ENCODE peak calls at places on chromosomes 6 and 20, in four cellular contexts. One of them, this sample, is unnamed.
A peak's percentile ranks its signal among the peaks of the same experiment; 100 is the strongest.

GRCh38 chr6:149440735-149441662 is 40.9 kb downstream of the SUMO4 start:
- DNase-seq in PC-3: peak; percentile 29
- DNase-seq in colonic mucosa: no peak
- DNase-seq in right cardiac atrium: no peak
- DNase-seq in this sample: no peak

GRCh38 chr20:3751664-3752385 is 15.7 kb downstream of the ADISSP start:
- DNase-seq in PC-3: no peak
- DNase-seq in colonic mucosa: peak; percentile 67
- DNase-seq in right cardiac atrium: peak; percentile 94
- DNase-seq in this sample: peak; percentile 53

GRCh38 chr20:59455392-59456341 is 148.7 kb upstream of the PHACTR3 start:
- DNase-seq in PC-3: peak; percentile 48
- DNase-seq in colonic mucosa: peak; percentile 23
- DNase-seq in right cardiac atrium: no peak
- DNase-seq in this sample: peak; percentile 60

GRCh38 chr6:24919404-24919892 is 16.3 kb downstream of the RIPOR2 start:
- DNase-seq in PC-3: no peak
- DNase-seq in colonic mucosa: no peak
- DNase-seq in right cardiac atrium: no peak
- DNase-seq in this sample: no peak

GRCh38 chr6:80528115-80528514 is 421.6 kb downstream of the BCKDHB start:
- DNase-seq in PC-3: no peak
- DNase-seq in colonic mucosa: no peak
- DNase-seq in right cardiac atrium: no peak
- DNase-seq in this sample: no peak

GRCh38 chr6:81896561-81896960 is 144.1 kb upstream of the TENT5A start:
- DNase-seq in PC-3: no peak
- DNase-seq in colonic mucosa: no peak
- DNase-seq in right cardiac atrium: no peak
- DNase-seq in this sample: no peak

GRCh38 chr6:155455766-155456165 is at the start of gene NOX3:
- DNase-seq in PC-3: peak; percentile 12
- DNase-seq in colonic mucosa: no peak
- DNase-seq in right cardiac atrium: no peak
- DNase-seq in this sample: no peak

GRCh38 chr6:148711833-148712653 is 34.8 kb upstream of the UST start:
- DNase-seq in PC-3: no peak
- DNase-seq in colonic mucosa: no peak
- DNase-seq in right cardiac atrium: no peak
- DNase-seq in this sample: no peak

GRCh38 chr6:37242429-37243052 is 15.0 kb upstream of the TBC1D22B start:
- DNase-seq in PC-3: peak; percentile 93
- DNase-seq in colonic mucosa: peak; percentile 31
- DNase-seq in right cardiac atrium: no peak
- DNase-seq in this sample: peak; percentile 32

GRCh38 chr6:129621252-129621651 is 88.7 kb downstream of the ARHGAP18 start:
- DNase-seq in PC-3: peak; percentile 51
- DNase-seq in colonic mucosa: no peak
- DNase-seq in right cardiac atrium: no peak
- DNase-seq in this sample: no peak

GRCh38 chr6:149160943-149161342 is 156.6 kb upstream of the TAB2 start:
- DNase-seq in PC-3: peak; percentile 10
- DNase-seq in colonic mucosa: no peak
- DNase-seq in right cardiac atrium: no peak
- DNase-seq in this sample: no peak

GRCh38 chr6:76264466-76264865 is 192.0 kb upstream of the IMPG1 start:
- DNase-seq in PC-3: peak; percentile 28
- DNase-seq in colonic mucosa: no peak
- DNase-seq in right cardiac atrium: no peak
- DNase-seq in this sample: no peak

GRCh38 chr20:38583306-38583705 is 2.3 kb downstream of the ADIG start:
- DNase-seq in PC-3: no peak
- DNase-seq in colonic mucosa: no peak
- DNase-seq in right cardiac atrium: no peak
- DNase-seq in this sample: no peak

GRCh38 chr6:6686748-6687601 is 98.5 kb downstream of the LY86 start:
- DNase-seq in PC-3: peak; percentile 99
- DNase-seq in colonic mucosa: peak; percentile 99
- DNase-seq in right cardiac atrium: peak; percentile 97
- DNase-seq in this sample: peak; percentile 85

GRCh38 chr20:23235173-23236027 is 115.2 kb upstream of the NXT1 start:
- DNase-seq in PC-3: peak; percentile 61
- DNase-seq in colonic mucosa: peak; percentile 61
- DNase-seq in right cardiac atrium: peak; percentile 88
- DNase-seq in this sample: peak; percentile 63

GRCh38 chr6:56849876-56850275 is 105.0 kb upstream of the BEND6 start:
- DNase-seq in PC-3: no peak
- DNase-seq in colonic mucosa: no peak
- DNase-seq in right cardiac atrium: no peak
- DNase-seq in this sample: no peak

GRCh38 chr6:29626948-29627761 is 5.8 kb downstream of the GABBR1 start:
- DNase-seq in PC-3: no peak
- DNase-seq in colonic mucosa: no peak
- DNase-seq in right cardiac atrium: no peak
- DNase-seq in this sample: no peak

GRCh38 chr6:66555082-66555481 is 848.1 kb upstream of the EYS start:
- DNase-seq in PC-3: no peak
- DNase-seq in colonic mucosa: no peak
- DNase-seq in right cardiac atrium: no peak
- DNase-seq in this sample: no peak

GRCh38 chr6:102766946-102767345 is 1373.4 kb downstream of the GRIK2 start:
- DNase-seq in PC-3: peak; percentile 69
- DNase-seq in colonic mucosa: no peak
- DNase-seq in right cardiac atrium: no peak
- DNase-seq in this sample: no peak

GRCh38 chr6:32668226-32668747 is 1.8 kb upstream of the HLA-DQB1 start:
- DNase-seq in PC-3: peak; percentile 74
- DNase-seq in colonic mucosa: peak; percentile 45
- DNase-seq in right cardiac atrium: peak; percentile 54
- DNase-seq in this sample: peak; percentile 27

GRCh38 chr6:133724726-133725125 is 164.2 kb upstream of the TCF21 start:
- DNase-seq in PC-3: peak; percentile 41
- DNase-seq in colonic mucosa: no peak
- DNase-seq in right cardiac atrium: no peak
- DNase-seq in this sample: no peak

GRCh38 chr6:163750436-163751031 is 336.0 kb downstream of the QKI start:
- DNase-seq in PC-3: no peak
- DNase-seq in colonic mucosa: no peak
- DNase-seq in right cardiac atrium: peak; percentile 63
- DNase-seq in this sample: no peak

DNA sequence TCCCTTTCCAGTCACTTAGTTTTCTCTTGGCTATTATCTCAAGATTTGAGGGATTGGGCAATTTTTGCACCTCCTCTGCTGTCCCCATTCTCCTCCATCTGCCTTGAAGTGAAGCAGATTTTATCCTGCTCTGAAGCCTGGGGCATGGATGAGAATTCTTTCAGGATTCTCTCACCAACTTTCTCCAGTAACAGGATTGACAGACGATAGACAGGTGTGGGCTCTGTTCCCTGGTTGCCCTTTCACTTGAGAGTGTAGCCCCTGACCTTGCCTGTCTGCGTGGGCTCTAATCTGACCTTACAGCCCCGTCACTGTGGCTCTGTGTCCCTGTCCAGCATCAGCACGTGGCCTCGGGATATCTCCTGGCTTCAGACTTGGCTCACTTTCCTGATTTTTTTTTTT is 27.1 kb downstream of the CDYL start:
- DNase-seq in PC-3: no peak
- DNase-seq in colonic mucosa: no peak
- DNase-seq in right cardiac atrium: no peak
- DNase-seq in this sample: no peak
- H3K9me3 ChIP-seq in PC-3: no peaks in the 10 kb centered on the region
- H3K9me3 ChIP-seq in colonic mucosa: no peaks in the 10 kb centered on the region
- H3K9me3 ChIP-seq in right cardiac atrium: peaks cover 2% of the 10 kb centered on the region
- H3K9me3 ChIP-seq in this sample: peaks cover 13% of the 10 kb centered on the region

GRCh38 chr6:31020057-31020456 is 9.8 kb downstream of the MUC22 start:
- DNase-seq in PC-3: no peak
- DNase-seq in colonic mucosa: no peak
- DNase-seq in right cardiac atrium: no peak
- DNase-seq in this sample: no peak
- H3K4me3 ChIP-seq in PC-3: no peak overlapping the region
- H3K4me3 ChIP-seq in colonic mucosa: no peak overlapping the region
- H3K4me3 ChIP-seq in right cardiac atrium: no peak overlapping the region
- H3K4me3 ChIP-seq in this sample: no peak overlapping the region

GRCh38 chr6:158649289-158650143 is at the start of gene SYTL3:
- DNase-seq in PC-3: no peak
- DNase-seq in colonic mucosa: peak; percentile 55
- DNase-seq in right cardiac atrium: no peak
- DNase-seq in this sample: peak; percentile 66
- H3K4me1 ChIP-seq in PC-3: peaks cover 35% of the 10 kb centered on the region
- H3K4me1 ChIP-seq in colonic mucosa: peaks cover 4% of the 10 kb centered on the region
- H3K4me1 ChIP-seq in right cardiac atrium: peaks cover 4% of the 10 kb centered on the region
- H3K4me1 ChIP-seq in this sample: peaks cover 15% of the 10 kb centered on the region

GRCh38 chr6:167505782-167506181 is 180.9 kb downstream of the TTLL2 start:
- DNase-seq in PC-3: no peak
- DNase-seq in colonic mucosa: no peak
- DNase-seq in right cardiac atrium: no peak
- DNase-seq in this sample: no peak
- H3K9me3 ChIP-seq in PC-3: no peaks in the 10 kb centered on the region
- H3K9me3 ChIP-seq in colonic mucosa: no peaks in the 10 kb centered on the region
- H3K9me3 ChIP-seq in right cardiac atrium: no peaks in the 10 kb centered on the region
- H3K9me3 ChIP-seq in this sample: no peaks in the 10 kb centered on the region

DNA sequence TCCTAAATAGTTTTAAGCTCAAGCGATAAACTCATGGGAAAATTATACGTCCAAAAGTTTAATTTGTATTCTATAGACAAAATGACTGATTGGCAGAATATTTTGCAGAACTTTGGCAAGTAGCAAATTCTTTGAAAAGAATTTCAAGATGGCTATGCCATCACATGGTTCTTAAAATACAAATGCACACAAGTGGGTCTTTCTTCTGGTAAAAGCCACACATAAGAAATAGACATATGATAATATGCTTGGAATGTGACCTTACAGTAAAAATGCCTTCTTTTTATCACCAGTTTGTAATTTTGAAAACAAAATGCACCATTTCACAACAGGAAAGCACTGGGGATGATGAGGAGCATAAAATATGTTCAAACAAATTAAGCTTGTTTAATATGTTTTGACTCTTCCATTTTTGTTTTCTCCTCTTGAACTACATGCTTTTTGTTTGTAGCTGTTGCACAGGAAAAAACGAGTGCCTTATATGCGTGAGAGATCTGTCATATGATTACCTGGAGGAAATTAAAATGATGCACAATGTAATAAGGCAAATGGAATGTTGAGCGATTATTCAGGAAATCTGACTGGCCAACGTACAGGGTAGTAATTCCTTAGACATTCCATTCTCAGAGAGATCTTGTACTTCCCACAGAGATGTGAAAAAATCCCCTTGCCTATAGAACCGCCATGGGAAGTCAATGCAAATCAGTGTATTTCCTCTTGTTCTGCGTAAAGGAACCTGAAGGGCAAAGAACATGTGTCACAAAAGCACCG is 911.7 kb downstream of the TFAP2A start:
- DNase-seq in PC-3: peak; percentile 96
- DNase-seq in colonic mucosa: no peak
- DNase-seq in right cardiac atrium: no peak
- DNase-seq in this sample: no peak
- H3K4me3 ChIP-seq in PC-3: no peak overlapping the region
- H3K4me3 ChIP-seq in colonic mucosa: no peak overlapping the region
- H3K4me3 ChIP-seq in right cardiac atrium: no peak overlapping the region
- H3K4me3 ChIP-seq in this sample: no peak overlapping the region

DNA sequence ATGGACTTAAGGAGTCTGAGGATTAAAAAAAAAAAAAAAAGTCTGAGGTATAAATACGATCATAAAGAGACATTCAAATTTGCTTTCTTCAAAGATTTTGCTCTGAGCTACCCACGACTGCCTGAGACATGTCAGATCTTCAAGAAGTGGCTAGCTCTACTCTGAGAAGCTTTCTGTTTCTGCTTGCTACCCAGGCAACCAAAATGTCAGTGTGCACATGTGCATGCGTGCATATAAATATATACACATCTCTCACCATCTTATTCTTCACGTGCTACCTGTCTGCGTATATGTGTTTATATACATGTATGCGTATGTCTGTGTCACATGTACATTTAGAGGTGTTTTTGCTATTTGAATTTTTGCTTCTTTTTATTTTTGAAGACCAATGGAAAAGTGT is 299.6 kb upstream of the STXBP5 start:
- DNase-seq in PC-3: no peak
- DNase-seq in colonic mucosa: no peak
- DNase-seq in right cardiac atrium: no peak
- DNase-seq in this sample: no peak
- H3K4me1 ChIP-seq in PC-3: peaks cover 22% of the 10 kb centered on the region
- H3K4me1 ChIP-seq in colonic mucosa: no peaks in the 10 kb centered on the region
- H3K4me1 ChIP-seq in right cardiac atrium: peaks cover 4% of the 10 kb centered on the region
- H3K4me1 ChIP-seq in this sample: no peaks in the 10 kb centered on the region

DNA sequence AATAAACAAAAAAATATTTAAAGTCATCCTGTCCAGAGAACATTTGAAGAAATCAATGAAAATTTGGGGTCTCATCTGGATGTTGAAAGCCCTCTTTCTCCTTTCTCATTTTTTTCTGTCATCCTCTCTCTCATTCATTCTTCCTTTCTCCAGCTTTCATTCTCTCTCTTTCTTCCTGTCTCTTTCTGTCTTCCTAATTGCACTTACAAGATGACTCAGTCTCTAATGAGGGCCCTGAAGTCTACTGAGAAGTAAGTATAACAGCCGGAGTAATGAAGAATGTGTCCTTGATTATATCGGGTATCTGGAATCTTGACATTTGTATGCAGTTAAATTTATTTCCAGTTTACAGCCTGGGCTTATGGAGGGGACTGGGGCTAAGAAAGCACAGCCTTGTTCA is 232.2 kb upstream of the SULF2 start:
- DNase-seq in PC-3: no peak
- DNase-seq in colonic mucosa: no peak
- DNase-seq in right cardiac atrium: no peak
- DNase-seq in this sample: no peak
- H3K9me3 ChIP-seq in PC-3: no peaks in the 10 kb centered on the region
- H3K9me3 ChIP-seq in colonic mucosa: no peaks in the 10 kb centered on the region
- H3K9me3 ChIP-seq in right cardiac atrium: peaks cover 1% of the 10 kb centered on the region
- H3K9me3 ChIP-seq in this sample: peaks cover 1% of the 10 kb centered on the region

GRCh38 chr20:63518946-63519764 is 1.4 kb upstream of the PPDPF start:
- DNase-seq in PC-3: no peak
- DNase-seq in colonic mucosa: no peak
- DNase-seq in right cardiac atrium: peak; percentile 65
- DNase-seq in this sample: peak; percentile 53
- H3K4me3 ChIP-seq in PC-3: peak overlapping the region; percentile 99
- H3K4me3 ChIP-seq in colonic mucosa: peak overlapping the region; percentile 91
- H3K4me3 ChIP-seq in right cardiac atrium: peak overlapping the region; percentile 80
- H3K4me3 ChIP-seq in this sample: peak overlapping the region; percentile 80

This sample was measured in psoas muscle.